ENCODE peak calls at places on chromosomes 5 and 9, in four cellular contexts. X, L, G and I are unnamed samples.

GRCh38 chr5:169945831-169946261 is 34.4 kb downstream of the INSYN2B start:
- DNase-seq in X (peak), L (peak), G (peak), I (peak)

GRCh38 chr5:134736173-134736812 is 2.1 kb upstream of the CAMLG start:
- DNase-seq in X (no peak), L (no peak), G (no peak), I (no peak)

GRCh38 chr5:112921833-112922817 is at the start of gene REEP5:
- DNase-seq in X (peak), G (peak), L (peak), I (peak)

GRCh38 chr5:64635056-64635686 is 55.1 kb upstream of the SHISAL2B start:
- DNase-seq in G (no peak), X (no peak), L (peak), I (peak)

GRCh38 chr5:6118691-6119090 is 259.7 kb downstream of the MED10 start:
- DNase-seq in X (no peak), L (no peak), G (no peak), I (no peak)

GRCh38 chr9:136943291-136944093 is 1.0 kb downstream of the FBXW5 start:
- DNase-seq in G (no peak), X (peak), L (peak), I (no peak)

GRCh38 chr9:77908293-77908692 is 123.3 kb downstream of the GNAQ start:
- DNase-seq in L (no peak), X (no peak), G (no peak), I (no peak)

GRCh38 chr9:88233091-88233490 is 94.8 kb upstream of the SPATA31C2 start:
- DNase-seq in X (no peak), L (no peak), G (no peak), I (no peak)

GRCh38 chr5:14873093-14873492 is 1.5 kb upstream of the ANKH start:
- DNase-seq in X (no peak), L (no peak), G (no peak), I (no peak)

GRCh38 chr9:99437145-99437544 is 215.1 kb downstream of the SEC61B start:
- DNase-seq in L (no peak), G (no peak), X (no peak), I (no peak)

GRCh38 chr9:13513262-13513661 is 233.8 kb upstream of the MPDZ start:
- DNase-seq in X (no peak), L (peak), G (no peak), I (peak)

GRCh38 chr5:54360925-54361662 is 50.7 kb upstream of the ARL15 start:
- DNase-seq in G (no peak), X (no peak), L (peak), I (no peak)